ENCODE peak calls at places on chromosomes 16 and 17, in ten cellular contexts. One of them, this sample, is unnamed.

GRCh38 chr17:40551874-40552768 is 13.2 kb downstream of the CCR7 start:
- DNase-seq in SJSA1: peak
- DNase-seq in aorta: peak
- DNase-seq in CD8-positive, alpha-beta T cell: no peak
- DNase-seq in small intestine: no peak
- DNase-seq in cardiac muscle cell: no peak
- DNase-seq in hepatocyte: no peak
- DNase-seq in mucosa of descending colon: peak
- DNase-seq in heart left ventricle: peak
- DNase-seq in PC-9: no peak
- DNase-seq in this sample: no peak

GRCh38 chr17:70089513-70090148 is 14.6 kb downstream of the KCNJ16 start:
- DNase-seq in SJSA1: no peak
- DNase-seq in aorta: no peak
- DNase-seq in CD8-positive, alpha-beta T cell: no peak
- DNase-seq in small intestine: peak
- DNase-seq in cardiac muscle cell: no peak
- DNase-seq in hepatocyte: peak
- DNase-seq in mucosa of descending colon: peak
- DNase-seq in heart left ventricle: no peak
- DNase-seq in PC-9: peak
- DNase-seq in this sample: no peak

GRCh38 chr17:44765965-44766364 is 7.2 kb downstream of the ADAM11 start:
- DNase-seq in SJSA1: no peak
- DNase-seq in aorta: no peak
- DNase-seq in CD8-positive, alpha-beta T cell: no peak
- DNase-seq in small intestine: no peak
- DNase-seq in cardiac muscle cell: no peak
- DNase-seq in hepatocyte: no peak
- DNase-seq in mucosa of descending colon: no peak
- DNase-seq in heart left ventricle: peak
- DNase-seq in PC-9: no peak
- DNase-seq in this sample: no peak

GRCh38 chr16:3623642-3624041 is 12.2 kb upstream of the SLX4 start:
- DNase-seq in SJSA1: no peak
- DNase-seq in aorta: no peak
- DNase-seq in CD8-positive, alpha-beta T cell: no peak
- DNase-seq in small intestine: no peak
- DNase-seq in cardiac muscle cell: no peak
- DNase-seq in hepatocyte: no peak
- DNase-seq in mucosa of descending colon: no peak
- DNase-seq in heart left ventricle: no peak
- DNase-seq in PC-9: no peak
- DNase-seq in this sample: no peak

GRCh38 chr16:28492511-28492910 is 637 bp upstream of the CLN3 start:
- DNase-seq in SJSA1: no peak
- DNase-seq in aorta: no peak
- DNase-seq in CD8-positive, alpha-beta T cell: no peak
- DNase-seq in small intestine: no peak
- DNase-seq in cardiac muscle cell: no peak
- DNase-seq in hepatocyte: no peak
- DNase-seq in mucosa of descending colon: no peak
- DNase-seq in heart left ventricle: no peak
- DNase-seq in PC-9: no peak
- DNase-seq in this sample: no peak

GRCh38 chr16:31181102-31181830 is 1.3 kb downstream of the FUS start:
- DNase-seq in SJSA1: no peak
- DNase-seq in aorta: peak
- DNase-seq in CD8-positive, alpha-beta T cell: no peak
- DNase-seq in small intestine: peak
- DNase-seq in cardiac muscle cell: no peak
- DNase-seq in hepatocyte: peak
- DNase-seq in mucosa of descending colon: peak
- DNase-seq in heart left ventricle: peak
- DNase-seq in PC-9: no peak
- DNase-seq in this sample: no peak

GRCh38 chr17:2111691-2112090 is 56.8 kb downstream of the HIC1 start:
- DNase-seq in SJSA1: peak
- DNase-seq in aorta: no peak
- DNase-seq in CD8-positive, alpha-beta T cell: no peak
- DNase-seq in small intestine: no peak
- DNase-seq in cardiac muscle cell: no peak
- DNase-seq in hepatocyte: peak
- DNase-seq in mucosa of descending colon: no peak
- DNase-seq in heart left ventricle: no peak
- DNase-seq in PC-9: peak
- DNase-seq in this sample: no peak

GRCh38 chr17:41061969-41062368 is 2.1 kb upstream of the KRTAP2-3 start:
- DNase-seq in SJSA1: peak
- DNase-seq in aorta: no peak
- DNase-seq in CD8-positive, alpha-beta T cell: no peak
- DNase-seq in small intestine: no peak
- DNase-seq in cardiac muscle cell: no peak
- DNase-seq in hepatocyte: no peak
- DNase-seq in mucosa of descending colon: no peak
- DNase-seq in heart left ventricle: no peak
- DNase-seq in PC-9: peak
- DNase-seq in this sample: no peak

GRCh38 chr16:85170066-85171003 is 58.1 kb upstream of the CIBAR2 start:
- DNase-seq in SJSA1: peak
- DNase-seq in aorta: no peak
- DNase-seq in CD8-positive, alpha-beta T cell: no peak
- DNase-seq in small intestine: no peak
- DNase-seq in cardiac muscle cell: no peak
- DNase-seq in hepatocyte: no peak
- DNase-seq in mucosa of descending colon: no peak
- DNase-seq in heart left ventricle: no peak
- DNase-seq in PC-9: no peak
- DNase-seq in this sample: no peak

GRCh38 chr16:85172465-85173071 is 60.3 kb upstream of the CIBAR2 start:
- DNase-seq in SJSA1: peak
- DNase-seq in aorta: no peak
- DNase-seq in CD8-positive, alpha-beta T cell: no peak
- DNase-seq in small intestine: peak
- DNase-seq in cardiac muscle cell: peak
- DNase-seq in hepatocyte: no peak
- DNase-seq in mucosa of descending colon: peak
- DNase-seq in heart left ventricle: peak
- DNase-seq in PC-9: peak
- DNase-seq in this sample: no peak

GRCh38 chr16:85171809-85172464 is 59.7 kb upstream of the CIBAR2 start:
- DNase-seq in SJSA1: peak
- DNase-seq in aorta: no peak
- DNase-seq in CD8-positive, alpha-beta T cell: no peak
- DNase-seq in small intestine: no peak
- DNase-seq in cardiac muscle cell: no peak
- DNase-seq in hepatocyte: no peak
- DNase-seq in mucosa of descending colon: no peak
- DNase-seq in heart left ventricle: no peak
- DNase-seq in PC-9: no peak
- DNase-seq in this sample: no peak

GRCh38 chr16:85169333-85170065 is 57.2 kb upstream of the CIBAR2 start:
- DNase-seq in SJSA1: peak
- DNase-seq in aorta: no peak
- DNase-seq in CD8-positive, alpha-beta T cell: no peak
- DNase-seq in small intestine: no peak
- DNase-seq in cardiac muscle cell: peak
- DNase-seq in hepatocyte: no peak
- DNase-seq in mucosa of descending colon: no peak
- DNase-seq in heart left ventricle: peak
- DNase-seq in PC-9: no peak
- DNase-seq in this sample: no peak

DNA sequence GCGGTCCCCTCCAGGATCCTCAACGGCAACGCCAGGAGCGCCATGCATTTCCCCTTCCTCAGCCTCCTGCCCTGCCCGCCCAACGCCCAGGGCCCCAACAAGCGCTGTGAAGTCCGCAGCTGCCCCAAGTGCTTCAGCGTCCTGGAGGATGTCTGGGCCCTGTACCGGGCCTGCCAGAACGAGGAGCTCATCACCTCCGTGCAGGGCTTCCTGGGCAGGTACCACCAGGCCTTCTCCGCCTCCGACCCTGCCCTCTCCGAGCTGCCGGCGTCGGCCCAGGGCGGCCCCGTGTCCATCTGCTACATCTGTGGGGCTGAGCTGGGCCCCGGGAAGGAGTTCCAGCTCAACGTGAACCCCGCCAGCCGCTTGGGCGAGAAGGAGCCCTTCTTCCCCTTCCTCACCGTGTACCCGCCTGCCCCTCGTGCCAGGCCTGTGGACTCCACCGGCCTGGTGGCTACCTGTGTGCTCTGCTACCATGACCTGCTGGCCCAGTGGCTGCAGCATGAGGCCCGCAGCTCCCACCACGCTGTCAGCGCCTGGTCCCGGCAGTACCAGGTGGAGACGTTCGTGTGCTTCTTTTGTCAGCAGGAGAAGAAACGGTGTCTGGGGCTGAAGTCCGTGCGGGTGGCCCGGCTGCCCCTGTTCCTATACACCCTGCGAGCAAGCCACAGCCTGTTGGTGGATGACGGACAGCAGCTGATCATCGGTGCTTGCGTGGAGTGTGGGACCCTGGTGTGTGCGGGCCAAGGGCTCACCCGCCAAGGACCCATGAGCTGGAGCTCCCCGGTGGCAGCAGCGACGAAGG is 58.9 kb upstream of the CIBAR2 start:
- DNase-seq in SJSA1: peak
- DNase-seq in aorta: no peak
- DNase-seq in CD8-positive, alpha-beta T cell: no peak
- DNase-seq in small intestine: no peak
- DNase-seq in cardiac muscle cell: no peak
- DNase-seq in hepatocyte: no peak
- DNase-seq in mucosa of descending colon: no peak
- DNase-seq in heart left ventricle: no peak
- DNase-seq in PC-9: no peak
- DNase-seq in this sample: no peak
- H3K4me3 ChIP-seq in SJSA1: peak
- H3K4me3 ChIP-seq in aorta: no peak
- H3K4me3 ChIP-seq in CD8-positive, alpha-beta T cell: no peak
- H3K4me3 ChIP-seq in small intestine: peak
- H3K4me3 ChIP-seq in cardiac muscle cell: peak
- H3K4me3 ChIP-seq in hepatocyte: peak
- H3K4me3 ChIP-seq in mucosa of descending colon: no peak
- H3K4me3 ChIP-seq in heart left ventricle: no peak
- H3K4me3 ChIP-seq in PC-9: no peak
- H3K4me3 ChIP-seq in this sample: peak

GRCh38 chr17:66748578-66748977 is 86.3 kb upstream of the CACNG5 start:
- DNase-seq in SJSA1: no peak
- DNase-seq in aorta: no peak
- DNase-seq in CD8-positive, alpha-beta T cell: no peak
- DNase-seq in small intestine: no peak
- DNase-seq in cardiac muscle cell: no peak
- DNase-seq in hepatocyte: no peak
- DNase-seq in mucosa of descending colon: no peak
- DNase-seq in heart left ventricle: no peak
- DNase-seq in PC-9: no peak
- DNase-seq in this sample: no peak

GRCh38 chr17:66747561-66748275 is 87.2 kb upstream of the CACNG5 start:
- DNase-seq in SJSA1: no peak
- DNase-seq in aorta: no peak
- DNase-seq in CD8-positive, alpha-beta T cell: no peak
- DNase-seq in small intestine: no peak
- DNase-seq in cardiac muscle cell: no peak
- DNase-seq in hepatocyte: no peak
- DNase-seq in mucosa of descending colon: no peak
- DNase-seq in heart left ventricle: no peak
- DNase-seq in PC-9: no peak
- DNase-seq in this sample: no peak

GRCh38 chr17:66751771-66752170 is 83.1 kb upstream of the CACNG5 start:
- DNase-seq in SJSA1: no peak
- DNase-seq in aorta: no peak
- DNase-seq in CD8-positive, alpha-beta T cell: no peak
- DNase-seq in small intestine: no peak
- DNase-seq in cardiac muscle cell: no peak
- DNase-seq in hepatocyte: no peak
- DNase-seq in mucosa of descending colon: no peak
- DNase-seq in heart left ventricle: no peak
- DNase-seq in PC-9: no peak
- DNase-seq in this sample: no peak

GRCh38 chr17:66750756-66751543 is 84.0 kb upstream of the CACNG5 start:
- DNase-seq in SJSA1: no peak
- DNase-seq in aorta: no peak
- DNase-seq in CD8-positive, alpha-beta T cell: no peak
- DNase-seq in small intestine: no peak
- DNase-seq in cardiac muscle cell: no peak
- DNase-seq in hepatocyte: no peak
- DNase-seq in mucosa of descending colon: no peak
- DNase-seq in heart left ventricle: no peak
- DNase-seq in PC-9: no peak
- DNase-seq in this sample: no peak

GRCh38 chr17:66749217-66749832 is 85.6 kb upstream of the CACNG5 start:
- DNase-seq in SJSA1: no peak
- DNase-seq in aorta: no peak
- DNase-seq in CD8-positive, alpha-beta T cell: no peak
- DNase-seq in small intestine: no peak
- DNase-seq in cardiac muscle cell: no peak
- DNase-seq in hepatocyte: no peak
- DNase-seq in mucosa of descending colon: no peak
- DNase-seq in heart left ventricle: no peak
- DNase-seq in PC-9: no peak
- DNase-seq in this sample: no peak
- H3K4me3 ChIP-seq in SJSA1: no peak
- H3K4me3 ChIP-seq in aorta: no peak
- H3K4me3 ChIP-seq in CD8-positive, alpha-beta T cell: no peak
- H3K4me3 ChIP-seq in small intestine: no peak
- H3K4me3 ChIP-seq in cardiac muscle cell: no peak
- H3K4me3 ChIP-seq in hepatocyte: no peak
- H3K4me3 ChIP-seq in mucosa of descending colon: no peak
- H3K4me3 ChIP-seq in heart left ventricle: no peak
- H3K4me3 ChIP-seq in PC-9: no peak
- H3K4me3 ChIP-seq in this sample: no peak

GRCh38 chr17:78268191-78268874 is 36.9 kb downstream of the TMEM235 start:
- DNase-seq in SJSA1: no peak
- DNase-seq in aorta: no peak
- DNase-seq in CD8-positive, alpha-beta T cell: no peak
- DNase-seq in small intestine: no peak
- DNase-seq in cardiac muscle cell: no peak
- DNase-seq in hepatocyte: peak
- DNase-seq in mucosa of descending colon: no peak
- DNase-seq in heart left ventricle: no peak
- DNase-seq in PC-9: no peak
- DNase-seq in this sample: no peak
- H3K4me3 ChIP-seq in SJSA1: no peak
- H3K4me3 ChIP-seq in aorta: no peak
- H3K4me3 ChIP-seq in CD8-positive, alpha-beta T cell: no peak
- H3K4me3 ChIP-seq in small intestine: no peak
- H3K4me3 ChIP-seq in cardiac muscle cell: no peak
- H3K4me3 ChIP-seq in hepatocyte: no peak
- H3K4me3 ChIP-seq in mucosa of descending colon: no peak
- H3K4me3 ChIP-seq in heart left ventricle: no peak
- H3K4me3 ChIP-seq in PC-9: no peak
- H3K4me3 ChIP-seq in this sample: no peak

GRCh38 chr17:47721725-47722124 is 11.3 kb upstream of the TBX21 start:
- DNase-seq in SJSA1: no peak
- DNase-seq in aorta: no peak
- DNase-seq in CD8-positive, alpha-beta T cell: no peak
- DNase-seq in small intestine: no peak
- DNase-seq in cardiac muscle cell: no peak
- DNase-seq in hepatocyte: no peak
- DNase-seq in mucosa of descending colon: no peak
- DNase-seq in heart left ventricle: no peak
- DNase-seq in PC-9: no peak
- DNase-seq in this sample: no peak

GRCh38 chr17:47718634-47719405 is 14.2 kb upstream of the TBX21 start:
- DNase-seq in SJSA1: no peak
- DNase-seq in aorta: no peak
- DNase-seq in CD8-positive, alpha-beta T cell: no peak
- DNase-seq in small intestine: no peak
- DNase-seq in cardiac muscle cell: no peak
- DNase-seq in hepatocyte: no peak
- DNase-seq in mucosa of descending colon: no peak
- DNase-seq in heart left ventricle: no peak
- DNase-seq in PC-9: no peak
- DNase-seq in this sample: no peak

GRCh38 chr17:47720196-47720595 is 12.8 kb upstream of the TBX21 start:
- DNase-seq in SJSA1: no peak
- DNase-seq in aorta: no peak
- DNase-seq in CD8-positive, alpha-beta T cell: no peak
- DNase-seq in small intestine: no peak
- DNase-seq in cardiac muscle cell: no peak
- DNase-seq in hepatocyte: no peak
- DNase-seq in mucosa of descending colon: no peak
- DNase-seq in heart left ventricle: no peak
- DNase-seq in PC-9: no peak
- DNase-seq in this sample: no peak

GRCh38 chr17:47719411-47720152 is 13.5 kb upstream of the TBX21 start:
- DNase-seq in SJSA1: peak
- DNase-seq in aorta: no peak
- DNase-seq in CD8-positive, alpha-beta T cell: no peak
- DNase-seq in small intestine: no peak
- DNase-seq in cardiac muscle cell: no peak
- DNase-seq in hepatocyte: no peak
- DNase-seq in mucosa of descending colon: no peak
- DNase-seq in heart left ventricle: no peak
- DNase-seq in PC-9: peak
- DNase-seq in this sample: no peak

DNA sequence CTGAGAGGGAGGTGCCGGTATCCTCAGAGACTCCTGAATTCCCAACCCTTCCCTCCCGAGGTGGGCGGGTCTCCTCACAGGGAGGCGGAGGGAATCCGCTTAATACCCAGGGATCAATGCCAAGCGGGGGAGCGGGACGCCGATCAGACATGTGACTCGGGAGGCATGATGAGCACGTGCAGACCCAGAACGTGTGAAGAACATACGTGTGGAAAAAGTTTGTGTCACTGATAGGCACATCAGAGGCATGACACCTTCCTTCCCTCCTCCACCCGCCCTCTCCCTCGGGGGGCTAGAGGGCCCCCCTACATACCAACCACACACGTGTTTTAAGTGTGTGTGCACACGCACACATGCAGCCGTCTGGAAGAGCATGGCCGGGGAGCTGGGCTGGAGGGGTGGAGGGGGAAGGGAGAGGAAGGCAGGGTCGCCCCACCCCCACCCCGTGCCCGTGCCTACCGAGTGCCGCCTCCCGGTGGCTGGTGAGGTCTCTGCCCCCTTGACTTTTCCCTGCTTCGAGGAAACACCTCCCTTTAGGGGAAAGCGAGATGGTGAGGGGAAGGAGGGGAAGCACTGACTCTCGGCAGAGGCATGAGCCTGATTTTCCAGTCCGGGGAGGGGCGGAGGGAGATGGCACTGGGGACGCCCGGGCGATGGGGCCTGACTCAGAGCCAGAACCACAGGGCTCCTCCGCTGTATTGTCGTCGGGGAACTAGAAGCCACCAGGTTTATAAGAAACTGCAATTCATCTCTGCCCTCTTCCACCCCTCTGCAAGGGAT is 12.1 kb upstream of the TBX21 start:
- DNase-seq in SJSA1: peak
- DNase-seq in aorta: no peak
- DNase-seq in CD8-positive, alpha-beta T cell: peak
- DNase-seq in small intestine: no peak
- DNase-seq in cardiac muscle cell: no peak
- DNase-seq in hepatocyte: peak
- DNase-seq in mucosa of descending colon: no peak
- DNase-seq in heart left ventricle: no peak
- DNase-seq in PC-9: peak
- DNase-seq in this sample: no peak
- H3K4me3 ChIP-seq in SJSA1: no peak
- H3K4me3 ChIP-seq in aorta: no peak
- H3K4me3 ChIP-seq in CD8-positive, alpha-beta T cell: no peak
- H3K4me3 ChIP-seq in small intestine: no peak
- H3K4me3 ChIP-seq in cardiac muscle cell: no peak
- H3K4me3 ChIP-seq in hepatocyte: no peak
- H3K4me3 ChIP-seq in mucosa of descending colon: no peak
- H3K4me3 ChIP-seq in heart left ventricle: no peak
- H3K4me3 ChIP-seq in PC-9: peak
- H3K4me3 ChIP-seq in this sample: no peak

This sample was measured in keratinocyte.